ENCODE peak calls at places on chromosomes 13 and 19, in eight cellular contexts. Y, F, U, R, B, E, M and A are unnamed samples.

GRCh38 chr19:16062789-16063188 is 13.5 kb upstream of the TPM4 start:
- DNase-seq in Y (peak), U (peak), F (no peak), E (peak), M (peak), B (peak), R (peak), A (peak)

GRCh38 chr19:5367530-5368133 is 27.0 kb upstream of the PTPRS start:
- DNase-seq in R (no peak), F (no peak), B (no peak), Y (no peak), E (no peak), U (no peak), M (no peak), A (no peak)

GRCh38 chr19:16585808-16586476 is 13.7 kb upstream of the SLC35E1 start:
- DNase-seq in U (peak), F (no peak), Y (no peak), E (no peak), R (no peak), B (no peak), M (no peak), A (no peak)

GRCh38 chr19:45137179-45137761 is 23.5 kb downstream of the NKPD1 start:
- DNase-seq in B (no peak), R (no peak), U (peak), F (no peak), Y (no peak), M (no peak), E (no peak), A (no peak)

GRCh38 chr13:109454167-109454917 is 332.0 kb downstream of the IRS2 start:
- DNase-seq in Y (no peak), M (peak), B (no peak), F (peak), U (no peak), R (no peak), E (no peak), A (no peak)

GRCh38 chr13:74132152-74132767 is 1.9 kb downstream of the KLF12 start:
- DNase-seq in R (no peak), E (peak), B (no peak), Y (peak), U (peak), M (no peak), F (no peak), A (peak)

GRCh38 chr13:114203536-114203935 is 24.5 kb downstream of the CFAP97D2 start:
- DNase-seq in E (no peak), U (no peak), M (no peak), F (no peak), B (no peak), R (no peak), Y (no peak), A (no peak)

GRCh38 chr13:19864018-19864338 is 529 bp upstream of the ZMYM5 start:
- DNase-seq in F (peak), U (peak), E (peak), Y (peak), M (peak), B (peak), R (peak), A (peak)

GRCh38 chr19:532578-533484 is 1.3 kb downstream of the CDC34 start:
- DNase-seq in F (no peak), Y (peak), M (peak), R (peak), U (peak), B (peak), E (no peak), A (peak)

GRCh38 chr19:839146-839872 is 1.5 kb upstream of the PRTN3 start:
- DNase-seq in Y (no peak), E (no peak), M (no peak), R (no peak), F (no peak), U (no peak), B (no peak), A (no peak)

GRCh38 chr13:102977471-102977870 is 88.7 kb downstream of the SLC10A2 start:
- DNase-seq in R (no peak), E (no peak), B (no peak), F (no peak), Y (no peak), M (no peak), U (no peak), A (no peak)

GRCh38 chr13:114059946-114060860 is 72.2 kb downstream of the RASA3 start:
- DNase-seq in F (no peak), M (no peak), U (no peak), B (no peak), R (no peak), Y (no peak), E (no peak), A (no peak)

GRCh38 chr13:49791753-49792549 is 531 bp downstream of the KPNA3 start:
- DNase-seq in R (no peak), Y (peak), B (peak), U (peak), M (peak), F (no peak), E (peak), A (peak)

GRCh38 chr13:72842991-72843390 is 61.1 kb downstream of the PIBF1 start:
- DNase-seq in F (no peak), Y (no peak), M (no peak), B (no peak), R (no peak), E (no peak), U (no peak), A (no peak)

GRCh38 chr19:49544154-49544553 is 16.4 kb downstream of the RCN3 start:
- DNase-seq in Y (no peak), R (no peak), U (no peak), F (no peak), B (no peak), M (no peak), E (no peak), A (no peak)

GRCh38 chr13:48251616-48252081 is 18.6 kb downstream of the ITM2B start:
- DNase-seq in Y (no peak), F (no peak), M (no peak), R (no peak), U (no peak), E (no peak), B (no peak), A (no peak)